ENCODE peak calls at places on chromosome 10, in five cellular contexts. N is Peyer's patch, Q is IMR-90, K is ovary, W is adrenal gland. I is an unnamed sample.

GRCh38 chr10:125999694-126000093 is 103.3 kb downstream of the FANK1 start:
- DNase-seq in N (no peak), Q (no peak), K (no peak), W (no peak), I (no peak)

GRCh38 chr10:104928733-104929132 is 287.6 kb downstream of the SORCS3 start:
- DNase-seq in N (no peak), Q (no peak), K (no peak), W (no peak), I (no peak)

GRCh38 chr10:58028597-58029366 is 238.9 kb downstream of the IPMK start:
- DNase-seq in N (no peak), Q (peak), K (no peak), W (no peak), I (no peak)

GRCh38 chr10:80471715-80472233 is 17.7 kb downstream of the TSPAN14 start:
- DNase-seq in N (peak), Q (no peak), K (no peak), W (no peak), I (no peak)

GRCh38 chr10:126663880-126664279 is 6.6 kb downstream of the C10orf90 start:
- DNase-seq in N (no peak), Q (peak), K (no peak), W (no peak), I (peak)

GRCh38 chr10:48792687-48793096 is 108.0 kb downstream of the WDFY4 start:
- DNase-seq in N (no peak), Q (peak), K (no peak), W (peak), I (no peak)

GRCh38 chr10:79269969-79270368 is 77.3 kb upstream of the PPIF start:
- DNase-seq in N (no peak), Q (no peak), K (no peak), W (no peak), I (no peak)

GRCh38 chr10:69512901-69513300 is 60.3 kb downstream of the NEUROG3 start:
- DNase-seq in N (no peak), Q (no peak), K (no peak), W (no peak), I (no peak)

GRCh38 chr10:44280615-44281014 is 104.3 kb downstream of the CXCL12 start:
- DNase-seq in N (no peak), Q (no peak), K (no peak), W (no peak), I (no peak)

GRCh38 chr10:58299580-58299979 is 30.6 kb downstream of the CISD1 start:
- DNase-seq in N (peak), Q (peak), K (peak), W (peak), I (peak)

GRCh38 chr10:14904316-14904732 is 25.7 kb downstream of the SUV39H2 start:
- DNase-seq in N (no peak), Q (peak), K (no peak), W (no peak), I (peak)

GRCh38 chr10:116944911-116945310 is 60.1 kb downstream of the SHTN1 start:
- DNase-seq in N (no peak), Q (no peak), K (no peak), W (no peak), I (no peak)

GRCh38 chr10:61761825-61762217 is 99.1 kb downstream of the CABCOCO1 start:
- DNase-seq in N (no peak), Q (no peak), K (no peak), W (no peak), I (no peak)

GRCh38 chr10:129972145-129972965 is 8.3 kb upstream of the EBF3 start:
- DNase-seq in N (no peak), Q (no peak), K (no peak), W (no peak), I (peak)

GRCh38 chr10:43204943-43205671 is 61.8 kb downstream of the RASGEF1A start:
- DNase-seq in N (peak), Q (peak), K (peak), W (peak), I (peak)

GRCh38 chr10:87826653-87827052 is 8.6 kb upstream of the ATAD1 start:
- DNase-seq in N (no peak), Q (no peak), K (no peak), W (no peak), I (no peak)

GRCh38 chr10:11794566-11794965 is 28.6 kb upstream of the PROSER2 start:
- DNase-seq in N (no peak), Q (no peak), K (no peak), W (no peak), I (no peak)

GRCh38 chr10:123636598-123637325 is 29.4 kb upstream of the GPR26 start:
- DNase-seq in N (no peak), Q (no peak), K (no peak), W (no peak), I (no peak)

GRCh38 chr10:118349235-118349634 is 7.1 kb upstream of the FAM204A start:
- DNase-seq in N (no peak), Q (no peak), K (no peak), W (no peak), I (peak)

GRCh38 chr10:99619090-99619800 is 994 bp downstream of the SLC25A28 start:
- DNase-seq in N (no peak), Q (peak), K (no peak), W (no peak), I (peak)

GRCh38 chr10:126058507-126058906 is 162.1 kb downstream of the FANK1 start:
- DNase-seq in N (no peak), Q (no peak), K (no peak), W (no peak), I (no peak)

GRCh38 chr10:16854623-16855022 is 37.4 kb upstream of the RSU1 start:
- DNase-seq in N (peak), Q (no peak), K (no peak), W (no peak), I (no peak)

GRCh38 chr10:101565370-101565900 is 22.6 kb downstream of the POLL start:
- DNase-seq in N (peak), Q (no peak), K (peak), W (peak), I (no peak)

GRCh38 chr10:57094083-57094482 is 733.0 kb upstream of the ZWINT start:
- DNase-seq in N (no peak), Q (no peak), K (no peak), W (no peak), I (no peak)

GRCh38 chr10:131902211-131902610 is 1.4 kb downstream of the PPP2R2D start:
- DNase-seq in N (peak), Q (no peak), K (peak), W (peak), I (peak)

GRCh38 chr10:48554668-48555067 is 50.2 kb downstream of the ARHGAP22 start:
- DNase-seq in N (no peak), Q (peak), K (no peak), W (no peak), I (no peak)

GRCh38 chr10:56178210-56178609 is 182.8 kb downstream of the ZWINT start:
- DNase-seq in N (no peak), Q (no peak), K (no peak), W (no peak), I (no peak)

GRCh38 chr10:5587151-5588079 is 62.7 kb downstream of the CALML3 start:
- DNase-seq in N (no peak), Q (no peak), K (peak), W (peak), I (no peak)

GRCh38 chr10:99532687-99533495 is at the start of gene NKX2-3:
- DNase-seq in N (peak), Q (peak), K (no peak), W (no peak), I (peak)

GRCh38 chr10:35910234-35910633 is 268.1 kb upstream of the FZD8 start:
- DNase-seq in N (no peak), Q (peak), K (no peak), W (no peak), I (no peak)

GRCh38 chr10:87818505-87819273 is 663 bp upstream of the ATAD1 start:
- DNase-seq in N (peak), Q (peak), K (no peak), W (no peak), I (peak)

GRCh38 chr10:74518076-74518475 is 308.3 kb upstream of the KAT6B start:
- DNase-seq in N (no peak), Q (no peak), K (no peak), W (no peak), I (no peak)

GRCh38 chr10:26621889-26622681 is 75.4 kb upstream of the PDSS1 start:
- DNase-seq in N (peak), Q (peak), K (no peak), W (peak), I (peak)

GRCh38 chr10:47079177-47079580 is 168.0 kb downstream of the PTPN20 start:
- DNase-seq in N (no peak), Q (peak), K (no peak), W (no peak), I (peak)

GRCh38 chr10:4043897-4044296 is 258.9 kb upstream of the KLF6 start:
- DNase-seq in N (no peak), Q (no peak), K (no peak), W (no peak), I (no peak)

GRCh38 chr10:132706701-132707100 is 79.2 kb downstream of the NKX6-2 start:
- DNase-seq in N (no peak), Q (no peak), K (no peak), W (no peak), I (no peak)

GRCh38 chr10:649798-650690 is 39.4 kb downstream of the DIP2C start:
- DNase-seq in N (peak), Q (peak), K (peak), W (no peak), I (no peak)
- TF ChIP-seq POLR2A in N (peak), Q (no peak), K (no peak), W (no peak), I (no peak)

DNA sequence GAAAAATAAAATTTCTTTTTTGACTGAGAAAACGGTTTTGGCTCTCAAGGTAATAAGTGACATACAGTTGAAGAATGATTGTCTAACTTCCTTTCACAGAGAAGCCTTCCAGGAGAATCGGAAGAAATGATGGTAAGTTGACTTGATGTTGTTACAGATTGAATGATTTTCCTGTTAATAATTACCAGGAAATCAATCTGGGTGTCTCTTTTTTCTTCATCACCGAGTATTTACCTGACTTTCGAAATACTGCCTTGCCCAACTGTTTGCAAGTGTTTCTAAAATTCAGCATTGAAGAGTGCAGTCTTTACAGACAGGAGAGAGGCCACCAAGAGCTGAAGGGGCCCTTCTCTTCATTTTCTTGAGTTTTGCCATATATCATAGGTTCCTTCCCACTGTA is 4.0 kb downstream of the ITIH2 start:
- DNase-seq in N (no peak), Q (no peak), K (no peak), W (no peak), I (no peak)
- TF ChIP-seq CTCF in N (no peak), Q (no peak), K (no peak), W (no peak), I (no peak)

DNA sequence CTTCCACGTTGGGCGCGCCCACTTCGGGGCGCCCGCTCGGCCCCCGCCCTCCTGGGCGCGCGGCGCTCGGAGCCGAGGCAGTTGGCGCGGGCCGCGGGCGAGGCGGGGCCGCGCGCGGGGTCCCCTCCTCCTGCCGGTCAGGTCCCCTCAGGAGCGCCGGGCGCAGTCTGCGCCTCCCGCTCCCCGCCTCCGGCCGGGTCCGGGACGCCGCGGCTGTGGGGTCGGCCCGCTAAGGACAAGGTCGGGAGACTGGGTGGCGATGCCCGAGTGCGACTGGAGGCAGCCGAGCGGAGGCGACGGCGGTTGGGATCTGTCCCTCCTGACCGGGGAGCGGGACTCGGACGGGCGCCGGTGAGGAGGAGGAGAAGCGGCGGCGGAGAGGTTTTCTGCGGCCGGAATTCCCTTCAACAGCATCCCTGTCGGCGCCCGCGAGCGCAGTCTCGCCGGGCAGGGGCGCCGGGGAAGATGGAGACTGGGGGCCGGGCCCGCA is at the start of gene ATRNL1:
- DNase-seq in N (peak), Q (no peak), K (no peak), W (peak), I (no peak)
- TF ChIP-seq POLR2A in N (no peak), Q (no peak), K (peak), W (peak), I (no peak)

GRCh38 chr10:13472359-13472758 is 56.5 kb downstream of the BEND7 start:
- DNase-seq in N (no peak), Q (no peak), K (no peak), W (no peak), I (no peak)

GRCh38 chr10:13475124-13475523 is 53.7 kb downstream of the BEND7 start:
- DNase-seq in N (no peak), Q (no peak), K (no peak), W (no peak), I (no peak)

GRCh38 chr10:13473986-13474385 is 54.8 kb downstream of the BEND7 start:
- DNase-seq in N (no peak), Q (no peak), K (no peak), W (no peak), I (no peak)

DNA sequence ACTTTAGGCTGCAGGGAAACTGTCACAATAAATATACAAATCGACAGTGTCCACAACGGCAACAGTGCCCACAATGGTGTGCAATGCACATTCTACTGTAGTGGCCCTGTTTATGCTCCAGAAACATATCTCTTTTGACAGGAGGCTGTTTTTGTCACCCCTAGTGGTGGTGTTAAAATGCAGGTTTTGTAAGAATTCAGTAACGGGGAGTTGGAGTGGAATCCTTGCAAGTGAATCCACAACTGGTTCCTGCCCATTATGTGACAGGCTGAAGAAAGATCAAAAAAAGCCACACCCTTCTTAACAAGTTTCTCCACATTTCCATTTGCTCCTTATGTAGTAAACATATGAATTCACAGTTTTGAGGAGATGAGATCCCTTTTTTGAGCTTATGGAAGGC is 58.5 kb downstream of the BEND7 start:
- DNase-seq in N (no peak), Q (no peak), K (no peak), W (no peak), I (peak)
- TF ChIP-seq CTCF in N (no peak), Q (no peak), K (no peak), W (no peak), I (peak)

GRCh38 chr10:63520463-63521388 is 475 bp upstream of the REEP3 start:
- DNase-seq in N (peak), Q (peak), K (no peak), W (peak), I (peak)
- TF ChIP-seq POLR2A in N (peak), Q (peak), K (no peak), W (no peak), I (peak)

GRCh38 chr10:63003816-63004453 is 129.2 kb upstream of the NRBF2 start:
- DNase-seq in N (no peak), Q (no peak), K (no peak), W (no peak), I (no peak)
- TF ChIP-seq CTCF in N (no peak), Q (peak), K (no peak), W (peak), I (no peak)

GRCh38 chr10:95873651-95874050 is 34.1 kb upstream of the CC2D2B start:
- DNase-seq in N (no peak), Q (no peak), K (no peak), W (no peak), I (no peak)

GRCh38 chr10:95881316-95881715 is 26.5 kb upstream of the CC2D2B start:
- DNase-seq in N (no peak), Q (no peak), K (no peak), W (no peak), I (no peak)

GRCh38 chr10:95876756-95877155 is 31.0 kb upstream of the CC2D2B start:
- DNase-seq in N (no peak), Q (no peak), K (no peak), W (no peak), I (no peak)

GRCh38 chr10:95880704-95881103 is 27.1 kb upstream of the CC2D2B start:
- DNase-seq in N (no peak), Q (no peak), K (no peak), W (no peak), I (no peak)

DNA sequence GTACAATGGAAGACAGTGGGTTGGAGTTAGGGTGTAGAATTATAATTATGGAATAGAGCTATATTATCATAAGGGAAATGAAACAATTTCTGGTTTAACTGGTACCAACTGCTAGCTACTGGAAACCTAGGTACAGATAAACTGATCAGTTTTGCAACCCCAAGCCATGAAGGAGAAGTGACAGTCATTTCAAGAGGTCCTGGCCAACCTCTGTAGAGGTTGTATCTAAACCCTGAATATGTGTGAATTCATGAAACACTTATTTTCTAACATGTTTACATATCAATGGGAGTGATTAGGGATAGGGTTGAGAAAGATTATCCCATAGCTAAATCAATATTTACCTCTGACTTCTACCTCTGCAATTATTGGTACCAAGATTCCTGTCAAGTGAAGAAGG is 29.9 kb upstream of the CC2D2B start:
- DNase-seq in N (no peak), Q (no peak), K (no peak), W (no peak), I (no peak)
- TF ChIP-seq POLR2A in N (no peak), Q (no peak), K (no peak), W (no peak), I (no peak)

DNA sequence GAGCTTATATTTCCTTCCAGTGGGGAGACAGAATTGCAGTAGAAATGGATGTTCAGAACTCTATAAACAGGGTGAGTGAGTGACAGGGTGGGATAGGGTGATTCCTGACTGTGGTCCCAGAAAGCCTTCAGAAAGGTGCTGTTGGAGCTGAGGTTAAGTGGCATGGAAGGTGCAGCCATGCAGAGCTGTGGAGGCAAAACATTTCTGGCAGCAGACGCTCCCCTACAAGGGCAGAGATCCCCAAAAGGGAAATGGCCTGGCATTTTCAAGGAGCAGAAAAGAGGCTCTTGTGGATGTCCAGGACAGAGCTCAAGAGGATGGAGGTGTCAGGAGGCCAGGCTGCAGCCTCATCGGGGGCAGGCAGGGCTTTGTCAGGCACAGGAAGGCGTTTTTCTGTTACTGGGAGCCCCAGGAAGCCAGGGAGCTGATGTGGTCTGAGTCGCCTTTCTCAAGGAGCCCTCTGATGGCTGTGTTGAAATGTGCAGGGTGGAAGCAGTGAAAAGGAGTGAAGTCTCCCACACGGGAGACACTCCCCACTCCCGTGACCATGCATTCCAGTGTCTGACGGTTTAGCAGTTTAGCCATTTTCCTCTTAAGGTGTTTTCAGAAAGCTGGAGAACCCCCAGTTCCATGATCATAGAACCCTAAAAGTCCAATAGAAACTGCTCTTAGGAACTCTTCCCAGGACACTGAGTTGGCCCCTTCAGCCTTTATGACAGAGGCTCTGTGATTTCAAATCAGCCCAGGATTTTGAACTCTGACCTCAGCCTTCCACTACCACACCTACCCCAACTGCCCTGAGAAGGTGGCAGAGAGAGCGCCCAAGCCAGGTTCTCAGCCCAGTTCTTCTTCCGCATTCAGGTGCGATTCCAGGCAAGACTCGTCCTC is 96.2 kb downstream of the C10orf105 start:
- DNase-seq in N (peak), Q (peak), K (no peak), W (peak), I (peak)
- TF ChIP-seq CTCF in N (no peak), Q (peak), K (no peak), W (no peak), I (peak)

GRCh38 chr10:95872158-95872711 is 35.5 kb upstream of the CC2D2B start:
- DNase-seq in N (no peak), Q (no peak), K (no peak), W (no peak), I (no peak)
- TF ChIP-seq POLR2A in N (no peak), Q (no peak), K (no peak), W (no peak), I (no peak)